ENCODE peak calls at places on chromosomes 7 and 10, in ten cellular contexts. R is fibroblast of mammary gland, H is mammary epithelial cell, Z is foreskin keratinocyte, G is GM12865, S is body of pancreas, B is sigmoid colon, I is right lobe of liver, K is H1, E is PC-9. A is an unnamed sample.

GRCh38 chr10:73413108-73413527 is 740 bp downstream of the ANXA7 start:
- DNase-seq in R (no peak), H (no peak), E (peak), Z (peak), I (no peak), K (no peak), G (peak), B (peak), S (peak), A (peak)

GRCh38 chr10:29245476-29245875 is 43.4 kb upstream of the LYZL1 start:
- DNase-seq in Z (no peak), R (no peak), I (no peak), G (no peak), E (no peak), H (no peak), K (no peak), B (no peak), S (peak), A (no peak)

GRCh38 chr10:116460219-116460618 is 32.6 kb downstream of the PNLIPRP3 start:
- DNase-seq in R (no peak), G (no peak), Z (no peak), B (no peak), I (no peak), H (no peak), E (no peak), S (peak), K (no peak), A (no peak)

GRCh38 chr7:32259917-32260596 is 189.8 kb upstream of the PDE1C start:
- DNase-seq in I (no peak), K (no peak), Z (no peak), B (no peak), E (no peak), G (peak), S (peak), R (no peak), H (no peak), A (peak)

GRCh38 chr10:61285749-61286148 is 167.4 kb downstream of the TMEM26 start:
- DNase-seq in S (no peak), B (no peak), E (no peak), Z (no peak), K (no peak), I (no peak), G (no peak), H (no peak), R (peak), A (no peak)

GRCh38 chr7:129998446-129998845 is 45.7 kb upstream of the UBE2H start:
- DNase-seq in Z (no peak), K (no peak), B (no peak), I (no peak), H (no peak), S (no peak), E (no peak), R (no peak), G (no peak), A (no peak)

GRCh38 chr7:95794917-95795515 is 22.7 kb downstream of the DYNC1I1 start:
- DNase-seq in H (no peak), B (no peak), K (no peak), Z (no peak), S (peak), G (peak), R (peak), E (no peak), I (no peak), A (no peak)

GRCh38 chr7:13179775-13180448 is 492.5 kb downstream of the ARL4A start:
- DNase-seq in Z (no peak), R (peak), G (no peak), B (no peak), K (no peak), H (no peak), E (no peak), I (no peak), S (no peak), A (no peak)

GRCh38 chr7:47534322-47535032 is 47.4 kb downstream of the TNS3 start:
- DNase-seq in S (no peak), H (peak), Z (peak), G (no peak), B (no peak), I (no peak), K (no peak), R (no peak), E (peak), A (no peak)

GRCh38 chr7:108142675-108143259 is 12.6 kb upstream of the LAMB4 start:
- DNase-seq in I (no peak), S (no peak), E (no peak), R (no peak), K (no peak), B (no peak), Z (no peak), H (no peak), G (no peak), A (no peak)

GRCh38 chr7:148772297-148773089 is 73.8 kb downstream of the CUL1 start:
- DNase-seq in S (no peak), H (peak), Z (peak), K (no peak), I (no peak), E (peak), R (peak), G (no peak), B (no peak), A (no peak)

GRCh38 chr7:388461-388960 is 98.5 kb downstream of the FOXL3 start:
- DNase-seq in G (no peak), R (no peak), H (no peak), B (no peak), E (no peak), Z (no peak), I (peak), S (no peak), K (no peak), A (no peak)

GRCh38 chr10:74977913-74978847 is 133.3 kb upstream of the SAMD8 start:
- DNase-seq in E (no peak), S (no peak), I (no peak), H (no peak), B (no peak), Z (no peak), R (no peak), K (no peak), G (peak), A (peak)

GRCh38 chr10:69043931-69044531 is 43.9 kb upstream of the SRGN start:
- DNase-seq in E (no peak), R (no peak), B (no peak), S (no peak), K (no peak), G (peak), H (no peak), Z (no peak), I (no peak), A (peak)

GRCh38 chr10:80462986-80463741 is 9.1 kb downstream of the TSPAN14 start:
- DNase-seq in H (peak), G (peak), K (no peak), Z (no peak), I (no peak), R (peak), E (no peak), B (peak), S (no peak), A (no peak)

GRCh38 chr7:22043367-22043766 is 97.7 kb upstream of the CDCA7L start:
- DNase-seq in B (no peak), E (no peak), K (no peak), I (no peak), Z (no peak), G (no peak), R (peak), S (no peak), H (no peak), A (no peak)

GRCh38 chr10:58517071-58517470 is 4.4 kb downstream of the BICC1 start:
- DNase-seq in G (no peak), I (no peak), S (no peak), R (no peak), E (no peak), H (no peak), Z (no peak), K (no peak), B (no peak), A (no peak)

GRCh38 chr7:8700076-8700624 is 266.7 kb downstream of the NXPH1 start:
- DNase-seq in R (no peak), B (no peak), I (no peak), S (no peak), K (no peak), G (no peak), H (no peak), E (no peak), Z (no peak), A (no peak)

GRCh38 chr10:33155720-33156638 is 178.5 kb downstream of the NRP1 start:
- DNase-seq in G (peak), R (peak), Z (peak), H (peak), K (no peak), I (no peak), B (no peak), S (peak), E (peak), A (peak)

GRCh38 chr10:69489506-69490090 is 38.3 kb downstream of the TSPAN15 start:
- DNase-seq in I (no peak), Z (no peak), E (no peak), R (no peak), B (peak), K (no peak), G (no peak), H (no peak), S (no peak), A (no peak)

DNA sequence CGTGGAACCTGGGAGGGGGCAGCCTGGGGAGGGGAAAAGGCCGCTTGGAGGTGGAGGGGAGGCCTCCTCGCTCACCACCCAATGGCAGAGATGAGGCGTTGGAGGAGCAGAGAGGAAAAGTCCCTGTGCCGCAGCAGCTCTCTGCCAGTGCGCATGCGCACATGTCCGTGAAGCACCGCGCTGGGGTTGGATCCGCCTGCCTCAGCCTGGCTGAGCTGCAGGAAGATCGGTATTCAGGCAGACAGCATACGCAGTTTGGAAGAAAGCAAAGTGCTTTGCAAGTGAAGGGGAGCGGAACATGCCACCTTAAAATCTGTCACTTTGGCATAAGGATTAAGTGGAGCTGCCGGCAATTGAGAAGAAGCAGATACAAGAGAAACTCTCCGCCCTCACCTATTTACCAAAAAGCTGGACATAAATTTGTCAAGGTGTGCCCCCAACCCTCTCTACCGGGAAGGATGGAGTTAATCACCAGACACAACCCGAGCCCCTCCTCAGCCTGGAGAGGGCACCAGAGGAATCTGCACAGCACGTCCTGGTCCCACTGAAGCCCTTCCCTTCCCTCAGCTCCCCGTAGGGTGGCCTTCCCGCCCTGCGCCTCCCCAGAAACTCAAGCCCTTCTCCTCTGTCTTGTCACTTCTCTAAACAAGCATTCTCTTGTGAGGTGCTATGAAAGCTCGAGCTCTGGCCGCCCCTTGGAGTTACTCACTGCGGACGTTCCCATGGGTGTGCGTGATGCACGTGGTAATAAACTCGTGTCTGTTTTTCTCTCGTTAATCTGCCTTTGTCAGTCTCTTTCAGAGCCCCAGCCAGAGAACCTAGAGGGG is 32.2 kb upstream of the TMEM72 start:
- DNase-seq in H (peak), S (peak), G (peak), K (peak), B (peak), Z (peak), R (peak), E (no peak), I (peak), A (peak)
- TF ChIP-seq CTCF in H (no peak), S (no peak), G (no peak), K (peak), B (no peak), Z (peak), R (no peak), E (no peak), I (no peak), A (peak)

GRCh38 chr7:120920588-120920987 is 30.0 kb upstream of the ING3 start:
- DNase-seq in I (no peak), R (no peak), B (no peak), G (no peak), K (no peak), E (no peak), S (no peak), Z (no peak), H (no peak), A (no peak)
- TF ChIP-seq CTCF in I (no peak), R (no peak), B (no peak), G (no peak), K (no peak), E (no peak), S (no peak), Z (no peak), H (no peak), A (no peak)

DNA sequence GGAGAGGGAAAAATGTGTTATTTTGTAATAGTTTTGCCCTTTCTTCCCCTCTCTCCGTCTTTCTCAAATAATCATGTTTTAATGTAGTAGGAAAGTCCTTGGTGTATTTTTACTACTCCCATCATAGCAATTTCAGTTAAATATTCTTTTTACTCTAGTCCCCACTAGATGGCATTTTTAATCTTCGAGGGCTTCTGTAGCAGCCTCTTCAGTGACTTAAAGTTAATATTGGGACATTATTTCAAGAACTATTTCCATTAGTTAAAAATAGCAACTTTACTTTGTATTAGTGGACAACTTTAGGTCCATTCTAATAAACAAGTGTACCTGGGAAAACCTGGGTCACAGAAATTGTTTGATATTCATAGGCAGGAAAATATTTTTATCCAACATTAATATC is 23.0 kb downstream of the EDRF1 start:
- DNase-seq in G (no peak), I (no peak), K (no peak), H (no peak), Z (no peak), R (peak), B (no peak), E (no peak), S (no peak), A (no peak)
- TF ChIP-seq CTCF in G (no peak), I (peak), K (no peak), H (no peak), Z (peak), R (no peak), B (no peak), E (peak), S (no peak), A (no peak)

GRCh38 chr7:66269978-66270377 is 64.8 kb downstream of the TPST1 start:
- DNase-seq in G (no peak), B (no peak), R (no peak), Z (no peak), S (no peak), E (no peak), I (no peak), H (no peak), K (no peak), A (no peak)

GRCh38 chr7:66261941-66262340 is 56.8 kb downstream of the TPST1 start:
- DNase-seq in I (no peak), H (no peak), R (no peak), S (no peak), Z (no peak), E (no peak), B (no peak), K (no peak), G (no peak), A (no peak)

GRCh38 chr7:66263936-66264335 is 58.8 kb downstream of the TPST1 start:
- DNase-seq in H (no peak), K (no peak), S (no peak), Z (no peak), E (no peak), G (no peak), I (no peak), B (no peak), R (no peak), A (no peak)

GRCh38 chr7:66265566-66265965 is 60.4 kb downstream of the TPST1 start:
- DNase-seq in G (no peak), I (no peak), R (peak), K (no peak), E (no peak), S (no peak), Z (no peak), H (no peak), B (no peak), A (no peak)

DNA sequence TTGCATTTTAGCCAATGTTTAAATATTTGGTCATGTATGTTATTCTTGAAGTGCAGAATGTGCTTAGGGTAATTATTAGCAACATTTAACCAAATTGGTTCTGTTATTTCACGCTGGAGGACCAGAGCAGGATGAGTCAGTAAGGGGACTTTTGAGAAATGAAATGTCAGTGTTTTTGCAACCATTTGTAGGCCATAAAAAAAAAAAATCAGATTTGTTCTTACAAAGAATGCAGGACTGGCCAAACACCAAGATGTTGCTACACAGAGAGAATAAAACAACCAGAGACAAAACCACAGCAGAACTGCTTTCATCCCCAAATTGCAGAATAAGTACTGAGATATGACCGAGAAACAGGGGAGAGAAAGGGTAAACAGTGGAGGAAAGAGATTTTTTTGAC is 62.1 kb downstream of the TPST1 start:
- DNase-seq in E (no peak), S (peak), Z (no peak), B (peak), R (peak), H (peak), K (no peak), I (no peak), G (no peak), A (no peak)
- TF ChIP-seq CTCF in E (no peak), S (no peak), Z (no peak), B (no peak), R (no peak), H (no peak), K (no peak), I (no peak), G (no peak), A (no peak)

GRCh38 chr10:123480845-123481244 is 185.3 kb upstream of the GPR26 start:
- DNase-seq in B (peak), K (no peak), Z (no peak), I (no peak), E (no peak), H (no peak), R (no peak), S (no peak), G (peak), A (no peak)
- TF ChIP-seq CTCF in B (no peak), K (no peak), Z (no peak), I (no peak), E (no peak), H (no peak), R (no peak), S (no peak), G (no peak), A (no peak)

GRCh38 chr7:20343211-20343610 is 12.5 kb downstream of the ITGB8 start:
- DNase-seq in R (no peak), B (no peak), H (no peak), K (no peak), Z (no peak), I (no peak), E (no peak), G (no peak), S (no peak), A (no peak)
- TF ChIP-seq CTCF in R (peak), B (no peak), H (peak), K (peak), Z (peak), I (no peak), E (no peak), G (no peak), S (no peak), A (no peak)

GRCh38 chr7:6012355-6013104 is 3.5 kb downstream of the AIMP2 start:
- DNase-seq in B (no peak), Z (no peak), G (no peak), K (no peak), S (peak), I (peak), H (no peak), E (no peak), R (peak), A (no peak)

GRCh38 chr7:6011541-6011940 is 2.5 kb downstream of the AIMP2 start:
- DNase-seq in E (no peak), G (no peak), S (no peak), B (no peak), K (no peak), H (no peak), R (no peak), Z (no peak), I (no peak), A (no peak)

GRCh38 chr7:6008668-6009611 is at the start of the genes AIMP2 and PMS2:
- DNase-seq in K (peak), Z (peak), S (peak), R (peak), G (peak), I (peak), H (peak), E (peak), B (peak), A (peak)
- TF ChIP-seq CTCF in K (no peak), Z (peak), S (no peak), R (no peak), G (peak), I (no peak), H (peak), E (no peak), B (no peak), A (peak)

A was measured in GM10248.